ENCODE peak calls at places on chromosomes 2 and 18, in seven cellular contexts. One of them, this sample, is unnamed. For H3K4me1, the result is how much of the 10 kb centered on the place peaks cover.

GRCh38 chr2:1717129-1717528 is 27.2 kb downstream of the PXDN start:
- DNase-seq in K562: no peak
- DNase-seq in stomach: no peak
- DNase-seq in A549: no peak
- DNase-seq in transverse colon: no peak
- DNase-seq in HepG2: no peak
- DNase-seq in ovary: no peak
- DNase-seq in this sample: no peak

GRCh38 chr2:231189171-231189530 is 9.3 kb upstream of the ARMC9 start:
- DNase-seq in K562: no peak
- DNase-seq in A549: no peak
- DNase-seq in transverse colon: no peak
- DNase-seq in stomach: peak
- DNase-seq in HepG2: no peak
- DNase-seq in ovary: no peak
- DNase-seq in this sample: no peak

GRCh38 chr2:231104115-231104713 is 20.6 kb downstream of the HTR2B start:
- DNase-seq in transverse colon: peak
- DNase-seq in ovary: peak
- DNase-seq in K562: peak
- DNase-seq in HepG2: peak
- DNase-seq in stomach: peak
- DNase-seq in A549: peak
- DNase-seq in this sample: peak

GRCh38 chr2:71552356-71552755 is 99.0 kb downstream of the DYSF start:
- DNase-seq in HepG2: no peak
- DNase-seq in A549: no peak
- DNase-seq in transverse colon: no peak
- DNase-seq in ovary: no peak
- DNase-seq in K562: no peak
- DNase-seq in stomach: no peak
- DNase-seq in this sample: no peak

GRCh38 chr2:127935337-127935736 is 49.6 kb upstream of the AMMECR1L start:
- DNase-seq in ovary: no peak
- DNase-seq in HepG2: no peak
- DNase-seq in stomach: no peak
- DNase-seq in A549: no peak
- DNase-seq in transverse colon: no peak
- DNase-seq in K562: no peak
- DNase-seq in this sample: no peak

GRCh38 chr2:38875227-38875575 is 533 bp downstream of the DHX57 start:
- DNase-seq in stomach: no peak
- DNase-seq in HepG2: peak
- DNase-seq in A549: no peak
- DNase-seq in K562: no peak
- DNase-seq in ovary: no peak
- DNase-seq in transverse colon: no peak
- DNase-seq in this sample: no peak

GRCh38 chr2:219661197-219661954 is 33.9 kb downstream of the SLC4A3 start:
- DNase-seq in transverse colon: no peak
- DNase-seq in ovary: no peak
- DNase-seq in A549: peak
- DNase-seq in stomach: no peak
- DNase-seq in K562: peak
- DNase-seq in HepG2: peak
- DNase-seq in this sample: no peak

GRCh38 chr18:51082571-51083264 is 52.7 kb downstream of the SMAD4 start:
- DNase-seq in HepG2: no peak
- DNase-seq in K562: no peak
- DNase-seq in stomach: no peak
- DNase-seq in ovary: no peak
- DNase-seq in transverse colon: no peak
- DNase-seq in A549: no peak
- DNase-seq in this sample: no peak

GRCh38 chr2:165161510-165161909 is 42.3 kb downstream of the SCN3A start:
- DNase-seq in stomach: no peak
- DNase-seq in A549: no peak
- DNase-seq in K562: no peak
- DNase-seq in transverse colon: no peak
- DNase-seq in ovary: no peak
- DNase-seq in HepG2: no peak
- DNase-seq in this sample: no peak

GRCh38 chr2:112693596-112693995 is 27.2 kb upstream of the NT5DC4 start:
- DNase-seq in A549: no peak
- DNase-seq in stomach: no peak
- DNase-seq in K562: no peak
- DNase-seq in ovary: no peak
- DNase-seq in HepG2: no peak
- DNase-seq in transverse colon: no peak
- DNase-seq in this sample: no peak

GRCh38 chr18:9743200-9744016 is 35.3 kb downstream of the RAB31 start:
- DNase-seq in HepG2: peak
- DNase-seq in transverse colon: no peak
- DNase-seq in A549: peak
- DNase-seq in K562: peak
- DNase-seq in ovary: no peak
- DNase-seq in stomach: peak
- DNase-seq in this sample: no peak

GRCh38 chr18:11873670-11874340 is 22.6 kb downstream of the CHMP1B start:
- DNase-seq in stomach: no peak
- DNase-seq in transverse colon: no peak
- DNase-seq in HepG2: no peak
- DNase-seq in ovary: no peak
- DNase-seq in A549: no peak
- DNase-seq in K562: no peak
- DNase-seq in this sample: no peak

GRCh38 chr18:76098728-76099514 is 396.1 kb downstream of the ZNF516 start:
- DNase-seq in HepG2: no peak
- DNase-seq in stomach: no peak
- DNase-seq in ovary: peak
- DNase-seq in A549: no peak
- DNase-seq in K562: no peak
- DNase-seq in transverse colon: no peak
- DNase-seq in this sample: no peak

GRCh38 chr2:236157366-236157765 is 10.8 kb downstream of the GBX2 start:
- DNase-seq in A549: no peak
- DNase-seq in HepG2: no peak
- DNase-seq in transverse colon: no peak
- DNase-seq in ovary: no peak
- DNase-seq in stomach: no peak
- DNase-seq in K562: no peak
- DNase-seq in this sample: no peak

GRCh38 chr18:74529811-74530583 is 4.3 kb upstream of the CNDP1 start:
- DNase-seq in transverse colon: no peak
- DNase-seq in A549: no peak
- DNase-seq in K562: no peak
- DNase-seq in HepG2: no peak
- DNase-seq in ovary: no peak
- DNase-seq in stomach: peak
- DNase-seq in this sample: no peak

GRCh38 chr2:8049851-8050571 is 631.8 kb upstream of the ID2 start:
- DNase-seq in transverse colon: no peak
- DNase-seq in A549: no peak
- DNase-seq in HepG2: no peak
- DNase-seq in stomach: no peak
- DNase-seq in ovary: no peak
- DNase-seq in K562: no peak
- DNase-seq in this sample: no peak

GRCh38 chr2:79100301-79100700 is 12.5 kb upstream of the REG1B start:
- DNase-seq in ovary: no peak
- DNase-seq in transverse colon: no peak
- DNase-seq in K562: no peak
- DNase-seq in A549: no peak
- DNase-seq in stomach: no peak
- DNase-seq in HepG2: no peak
- DNase-seq in this sample: no peak

GRCh38 chr2:47036489-47036769 is 118.7 kb downstream of the STPG4 start:
- DNase-seq in stomach: no peak
- DNase-seq in HepG2: no peak
- DNase-seq in K562: no peak
- DNase-seq in ovary: no peak
- DNase-seq in transverse colon: no peak
- DNase-seq in A549: no peak
- DNase-seq in this sample: no peak

GRCh38 chr2:47035615-47036488 is 119.3 kb downstream of the STPG4 start:
- DNase-seq in stomach: no peak
- DNase-seq in K562: no peak
- DNase-seq in transverse colon: no peak
- DNase-seq in A549: no peak
- DNase-seq in ovary: no peak
- DNase-seq in HepG2: peak
- DNase-seq in this sample: no peak

GRCh38 chr2:47032773-47033101 is 117.1 kb upstream of the MCFD2 start:
- DNase-seq in stomach: no peak
- DNase-seq in K562: no peak
- DNase-seq in A549: no peak
- DNase-seq in HepG2: peak
- DNase-seq in transverse colon: no peak
- DNase-seq in ovary: no peak
- DNase-seq in this sample: no peak

GRCh38 chr2:47033102-47033880 is 117.7 kb upstream of the MCFD2 start:
- DNase-seq in transverse colon: no peak
- DNase-seq in stomach: no peak
- DNase-seq in A549: no peak
- DNase-seq in ovary: no peak
- DNase-seq in K562: no peak
- DNase-seq in HepG2: peak
- DNase-seq in this sample: no peak

GRCh38 chr2:47034973-47035609 is 119.5 kb upstream of the MCFD2 start:
- DNase-seq in ovary: no peak
- DNase-seq in HepG2: peak
- DNase-seq in transverse colon: peak
- DNase-seq in A549: no peak
- DNase-seq in stomach: no peak
- DNase-seq in K562: no peak
- DNase-seq in this sample: no peak
- TF ChIP-seq EP300 in ovary: no peak
- TF ChIP-seq EP300 in HepG2: peak
- TF ChIP-seq EP300 in transverse colon: no peak
- TF ChIP-seq EP300 in A549: no peak
- TF ChIP-seq EP300 in stomach: no peak
- TF ChIP-seq EP300 in K562: no peak
- TF ChIP-seq EP300 in this sample: no peak

GRCh38 chr2:234292955-234293228 is 204.0 kb downstream of the ARL4C start:
- DNase-seq in K562: no peak
- DNase-seq in ovary: no peak
- DNase-seq in A549: no peak
- DNase-seq in stomach: no peak
- DNase-seq in HepG2: no peak
- DNase-seq in transverse colon: no peak
- DNase-seq in this sample: no peak

GRCh38 chr2:234292205-234292954 is 204.5 kb downstream of the ARL4C start:
- DNase-seq in ovary: no peak
- DNase-seq in A549: no peak
- DNase-seq in K562: no peak
- DNase-seq in transverse colon: peak
- DNase-seq in HepG2: no peak
- DNase-seq in stomach: no peak
- DNase-seq in this sample: no peak

GRCh38 chr2:234290671-234291070 is 206.2 kb downstream of the ARL4C start:
- DNase-seq in stomach: peak
- DNase-seq in HepG2: no peak
- DNase-seq in transverse colon: peak
- DNase-seq in K562: no peak
- DNase-seq in ovary: no peak
- DNase-seq in A549: no peak
- DNase-seq in this sample: no peak

GRCh38 chr2:234291765-234292204 is 205.1 kb downstream of the ARL4C start:
- DNase-seq in A549: peak
- DNase-seq in stomach: no peak
- DNase-seq in transverse colon: peak
- DNase-seq in K562: no peak
- DNase-seq in HepG2: no peak
- DNase-seq in ovary: no peak
- DNase-seq in this sample: no peak

GRCh38 chr2:234293973-234294372 is 202.9 kb downstream of the ARL4C start:
- DNase-seq in stomach: no peak
- DNase-seq in K562: no peak
- DNase-seq in HepG2: no peak
- DNase-seq in transverse colon: no peak
- DNase-seq in ovary: no peak
- DNase-seq in A549: no peak
- DNase-seq in this sample: no peak
- H3K4me1 ChIP-seq in stomach: under half
- H3K4me1 ChIP-seq in K562: under half
- H3K4me1 ChIP-seq in HepG2: under half
- H3K4me1 ChIP-seq in transverse colon: under half
- H3K4me1 ChIP-seq in ovary: under half
- H3K4me1 ChIP-seq in A549: half or more
- H3K4me1 ChIP-seq in this sample: under half

DNA sequence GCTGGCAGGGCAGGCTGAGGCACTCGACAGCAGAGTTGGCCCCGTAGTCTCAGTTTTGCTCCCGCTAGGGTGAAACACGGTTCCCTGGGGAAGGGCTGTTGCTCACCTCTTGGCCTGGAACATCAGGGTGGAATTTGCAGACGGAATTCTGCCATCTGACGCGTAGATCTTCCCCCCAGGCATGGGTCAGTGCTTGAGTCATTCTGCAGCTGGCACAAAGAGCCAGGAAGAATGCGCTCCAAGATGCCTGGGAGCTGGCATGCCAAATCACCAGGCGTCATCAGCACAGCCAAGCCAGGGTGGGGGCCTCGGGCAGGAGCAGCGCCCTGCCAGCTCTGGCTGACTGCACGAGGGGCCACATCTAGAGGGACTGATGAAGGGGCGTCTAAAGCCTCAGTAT is 42.7 kb downstream of the ODC1 start:
- DNase-seq in ovary: no peak
- DNase-seq in HepG2: no peak
- DNase-seq in A549: peak
- DNase-seq in transverse colon: peak
- DNase-seq in stomach: no peak
- DNase-seq in K562: no peak
- DNase-seq in this sample: no peak
- TF ChIP-seq EP300 in ovary: no peak
- TF ChIP-seq EP300 in HepG2: no peak
- TF ChIP-seq EP300 in A549: peak
- TF ChIP-seq EP300 in transverse colon: peak
- TF ChIP-seq EP300 in stomach: peak
- TF ChIP-seq EP300 in K562: no peak
- TF ChIP-seq EP300 in this sample: peak

GRCh38 chr2:69848186-69848790 is 18.8 kb downstream of the GMCL1 start:
- DNase-seq in stomach: no peak
- DNase-seq in K562: no peak
- DNase-seq in HepG2: no peak
- DNase-seq in transverse colon: no peak
- DNase-seq in ovary: no peak
- DNase-seq in A549: no peak
- DNase-seq in this sample: no peak

GRCh38 chr2:69847068-69847828 is 17.8 kb downstream of the GMCL1 start:
- DNase-seq in stomach: no peak
- DNase-seq in K562: no peak
- DNase-seq in A549: no peak
- DNase-seq in ovary: no peak
- DNase-seq in HepG2: no peak
- DNase-seq in transverse colon: no peak
- DNase-seq in this sample: no peak

GRCh38 chr2:69846182-69847067 is 17.0 kb downstream of the GMCL1 start:
- DNase-seq in K562: no peak
- DNase-seq in ovary: no peak
- DNase-seq in A549: no peak
- DNase-seq in HepG2: no peak
- DNase-seq in transverse colon: no peak
- DNase-seq in stomach: no peak
- DNase-seq in this sample: no peak

GRCh38 chr2:69844560-69844959 is 15.1 kb downstream of the GMCL1 start:
- DNase-seq in ovary: no peak
- DNase-seq in transverse colon: no peak
- DNase-seq in A549: no peak
- DNase-seq in stomach: no peak
- DNase-seq in K562: no peak
- DNase-seq in HepG2: no peak
- DNase-seq in this sample: no peak

GRCh38 chr2:69843993-69844392 is 14.5 kb downstream of the GMCL1 start:
- DNase-seq in transverse colon: no peak
- DNase-seq in ovary: no peak
- DNase-seq in A549: no peak
- DNase-seq in K562: no peak
- DNase-seq in HepG2: no peak
- DNase-seq in stomach: no peak
- DNase-seq in this sample: no peak
- H3K4me1 ChIP-seq in transverse colon: under half
- H3K4me1 ChIP-seq in ovary: under half
- H3K4me1 ChIP-seq in A549: under half
- H3K4me1 ChIP-seq in K562: under half
- H3K4me1 ChIP-seq in HepG2: under half
- H3K4me1 ChIP-seq in stomach: under half
- H3K4me1 ChIP-seq in this sample: under half